ENCODE peak calls at places on chromosomes 16 and 17, in nine cellular contexts. Y is neural progenitor cell, B is PC-3, M is GM23248, S is SK-N-SH, L is OCI-LY7, F is HCT116, Z is GM23338, P is MM.1S. V is an unnamed sample.

GRCh38 chr17:65794572-65794971 is 233.1 kb upstream of the AXIN2 start:
- DNase-seq in F (peak; percentile 48), M (peak; percentile 41), B (peak; percentile 82), L (peak; percentile 16), Z (peak; percentile 81), S (peak; percentile 43), P (peak; percentile 37), Y (peak; percentile 45), V (peak; percentile 28)

GRCh38 chr16:54577566-54578180 is 291.1 kb upstream of the IRX3 start:
- DNase-seq in Z (peak; percentile 64), S (no peak), P (no peak), L (no peak), M (no peak), F (no peak), B (no peak), Y (peak; percentile 89), V (no peak)

GRCh38 chr16:65667013-65667578 is 545.2 kb upstream of the CDH11 start:
- DNase-seq in M (peak; percentile 42), F (no peak), S (no peak), Z (peak; percentile 30), P (no peak), B (peak; percentile 24), Y (peak; percentile 72), L (peak; percentile 48), V (peak; percentile 50)

GRCh38 chr17:45016823-45017222 is 34.6 kb downstream of the DCAKD start:
- DNase-seq in M (peak; percentile 47), Z (peak; percentile 74), S (no peak), Y (peak; percentile 41), F (no peak), P (no peak), L (peak; percentile 29), B (peak; percentile 33), V (no peak)

GRCh38 chr17:36937961-36938565 is 788 bp downstream of the LHX1 start:
- DNase-seq in Z (peak; percentile 68), P (no peak), M (peak; percentile 44), S (peak; percentile 69), B (no peak), Y (peak; percentile 76), L (no peak), F (no peak), V (no peak)

GRCh38 chr17:44916781-44917241 is 1.5 kb upstream of the GFAP start:
- DNase-seq in M (peak; percentile 71), Y (no peak), S (peak; percentile 45), Z (no peak), F (no peak), L (no peak), P (no peak), B (peak; percentile 75), V (peak; percentile 39)

GRCh38 chr16:55853114-55853513 is 20.2 kb upstream of the CES1 start:
- DNase-seq in M (peak; percentile 72), Z (no peak), P (no peak), Y (no peak), B (peak; percentile 14), F (no peak), L (no peak), S (no peak), V (no peak)

GRCh38 chr16:7161886-7162285 is 170.8 kb upstream of the RBFOX1 start:
- DNase-seq in Y (no peak), P (no peak), S (no peak), B (no peak), M (no peak), Z (no peak), L (no peak), F (no peak), V (peak; percentile 44)

GRCh38 chr16:72409428-72409827 is 237.5 kb upstream of the PMFBP1 start:
- DNase-seq in M (no peak), B (no peak), S (no peak), Z (peak; percentile 45), Y (no peak), F (no peak), P (no peak), L (no peak), V (no peak)

GRCh38 chr16:25065899-25066298 is 45.6 kb upstream of the LCMT1 start:
- DNase-seq in M (no peak), B (no peak), F (no peak), Z (peak; percentile 58), S (peak; percentile 28), Y (no peak), P (no peak), L (peak; percentile 77), V (peak; percentile 22)

GRCh38 chr16:9469512-9469911 is 378.1 kb downstream of the HAPSTR1 start:
- DNase-seq in M (peak; percentile 8), Z (no peak), F (no peak), P (no peak), Y (no peak), B (no peak), S (no peak), L (no peak), V (peak; percentile 72)

GRCh38 chr16:84115919-84116719 is 623 bp downstream of the MBTPS1 start:
- DNase-seq in S (no peak), P (peak; percentile 38), F (no peak), Y (no peak), B (peak; percentile 27), L (peak; percentile 72), Z (no peak), M (peak; percentile 66), V (no peak)
- TF ChIP-seq EZH2phosphoT487 in S (no peak), P (no peak), F (no peak), Y (no peak), B (no peak), L (no peak), Z (no peak), M (no peak), V (no peak)

DNA sequence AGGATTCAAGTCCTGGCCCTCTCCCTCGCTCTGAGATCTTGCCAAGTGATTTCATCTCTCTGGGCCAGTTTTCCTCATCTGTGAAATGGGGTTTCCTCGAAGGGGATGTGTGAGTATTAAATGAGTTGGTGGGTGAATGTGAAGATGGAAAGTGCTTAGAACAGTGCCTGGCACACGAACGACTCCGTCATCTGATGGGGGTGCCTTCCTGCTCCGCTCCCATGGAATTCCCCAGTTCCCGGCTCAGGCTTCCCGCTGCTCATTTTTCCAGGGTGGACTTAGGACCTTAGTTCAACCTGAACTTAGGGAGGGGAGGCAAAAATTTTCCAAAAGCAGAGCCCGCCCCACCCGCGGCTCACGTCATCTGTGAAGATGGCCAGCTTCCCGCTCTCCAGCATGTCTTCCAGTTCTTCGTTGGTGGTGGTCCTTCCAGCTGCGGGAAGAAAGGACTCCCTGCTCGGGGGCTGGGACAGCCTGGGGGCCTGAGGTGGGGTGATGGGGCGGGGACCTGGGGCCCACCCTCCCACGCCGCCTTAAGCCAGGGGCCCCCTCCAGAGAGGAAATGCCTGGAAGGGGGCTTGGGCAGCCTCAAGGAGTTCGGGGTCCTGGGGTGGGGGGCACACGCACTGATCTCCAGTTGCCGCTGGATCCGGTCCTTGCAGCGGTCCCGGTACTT is 11.5 kb downstream of the HSD3B7 start:
- DNase-seq in S (no peak), Y (no peak), L (peak; percentile 17), B (peak; percentile 12), P (no peak), M (peak; percentile 63), F (no peak), Z (peak; percentile 32), V (peak; percentile 64)
- TF ChIP-seq EZH2phosphoT487 in S (no peak), Y (no peak), L (no peak), B (no peak), P (no peak), M (no peak), F (no peak), Z (no peak), V (no peak)

DNA sequence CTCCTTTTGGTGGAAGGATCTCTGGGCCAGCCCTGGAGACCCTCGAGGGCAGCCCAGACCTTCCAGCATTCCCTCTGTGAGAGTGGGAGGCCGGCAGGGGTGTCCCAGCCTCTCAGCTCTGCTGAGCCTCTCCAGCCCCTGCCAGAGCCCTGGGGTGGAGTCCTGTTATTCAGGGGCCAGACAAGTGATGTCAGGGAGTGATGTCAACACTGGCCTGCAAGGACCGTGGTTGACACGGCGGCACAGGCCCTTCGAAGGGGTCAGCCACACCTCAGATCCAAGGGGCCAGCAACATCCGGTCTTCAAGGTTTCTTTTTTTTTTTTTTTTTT is 231.2 kb downstream of the KATNIP start:
- DNase-seq in M (peak; percentile 65), F (no peak), L (no peak), S (peak; percentile 58), Z (no peak), P (no peak), B (no peak), Y (no peak), V (no peak)
- TF ChIP-seq EZH2phosphoT487 in M (no peak), F (no peak), L (no peak), S (no peak), Z (no peak), P (no peak), B (no peak), Y (no peak), V (no peak)

DNA sequence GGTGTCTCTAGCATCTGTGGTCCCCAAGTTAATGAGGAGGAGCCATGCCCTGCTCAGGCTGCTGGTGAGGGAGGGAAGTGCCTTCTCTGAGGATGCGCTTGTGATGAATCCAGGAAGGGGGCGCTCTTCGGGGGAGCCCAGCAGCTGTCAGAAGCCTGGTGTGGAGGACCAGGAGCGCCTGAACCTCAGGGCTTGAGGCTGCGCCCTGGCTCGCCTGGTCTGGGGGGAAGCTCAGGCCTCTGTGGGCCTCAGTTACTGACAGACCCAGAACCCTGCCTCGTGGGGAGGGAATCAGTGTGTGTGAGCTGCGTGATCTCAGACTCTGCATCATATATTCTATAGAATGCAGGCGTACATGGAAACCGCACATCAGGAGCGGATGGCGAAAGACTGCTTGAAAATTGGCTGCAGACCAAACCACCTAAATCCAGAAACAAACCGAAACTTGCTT is 126.1 kb downstream of the SEC14L1 start:
- DNase-seq in Z (peak; percentile 90), Y (peak; percentile 58), F (no peak), B (no peak), S (peak; percentile 71), M (peak; percentile 36), L (peak; percentile 58), P (no peak), V (no peak)
- TF ChIP-seq EZH2phosphoT487 in Z (no peak), Y (no peak), F (no peak), B (no peak), S (no peak), M (no peak), L (no peak), P (no peak), V (no peak)

GRCh38 chr17:56774650-56775049 is 59.1 kb downstream of the C17orf67 start:
- DNase-seq in F (no peak), P (peak; percentile 30), S (no peak), L (no peak), Y (no peak), Z (no peak), M (no peak), B (no peak), V (no peak)
- TF ChIP-seq EZH2phosphoT487 in F (no peak), P (no peak), S (no peak), L (no peak), Y (no peak), Z (no peak), M (no peak), B (no peak), V (no peak)

GRCh38 chr17:31462261-31462660 is 70.8 kb downstream of the RAB11FIP4 start:
- DNase-seq in P (no peak), B (no peak), L (no peak), M (no peak), F (no peak), Z (no peak), S (no peak), Y (no peak), V (no peak)
- TF ChIP-seq EZH2phosphoT487 in P (no peak), B (no peak), L (no peak), M (no peak), F (no peak), Z (no peak), S (no peak), Y (no peak), V (no peak)

V was measured in hepatocyte.